ENCODE peak calls at places on chromosomes 13 and 19, in eight cellular contexts. G, M, F, V, O, E, D and Z are unnamed samples.

GRCh38 chr19:10852098-10852800 is 4.0 kb downstream of the C19orf38 start:
- DNase-seq in G (no peak), M (no peak), F (no peak), V (no peak), O (peak; percentile 73), E (peak; percentile 49), D (no peak), Z (no peak)

GRCh38 chr13:87172166-87172825 is 498.9 kb upstream of the SLITRK5 start:
- DNase-seq in G (no peak), M (no peak), F (no peak), V (no peak), O (no peak), E (no peak), D (no peak), Z (no peak)

GRCh38 chr13:42041017-42041683 is 7.3 kb upstream of the DGKH start:
- DNase-seq in G (peak; percentile 30), M (no peak), F (no peak), V (no peak), O (peak; percentile 80), E (peak; percentile 45), D (no peak), Z (no peak)

GRCh38 chr13:98856983-98857382 is 104.5 kb upstream of the SLC15A1 start:
- DNase-seq in G (no peak), M (no peak), F (no peak), V (no peak), O (no peak), E (no peak), D (no peak), Z (no peak)

GRCh38 chr13:76976488-76976887 is 15.4 kb upstream of the CLN5 start:
- DNase-seq in G (no peak), M (no peak), F (no peak), V (peak; percentile 3), O (peak; percentile 89), E (peak; percentile 32), D (no peak), Z (no peak)

GRCh38 chr19:11242864-11243797 is 3.7 kb downstream of the ANGPTL8 start:
- DNase-seq in G (peak; percentile 78), M (peak; percentile 93), F (peak; percentile 75), V (peak; percentile 68), O (peak; percentile 80), E (peak; percentile 72), D (peak; percentile 79), Z (peak; percentile 89)

GRCh38 chr19:43439183-43440063 is 24.7 kb downstream of the TEX101 start:
- DNase-seq in G (no peak), M (no peak), F (no peak), V (no peak), O (peak; percentile 91), E (peak; percentile 83), D (no peak), Z (no peak)

GRCh38 chr13:24777171-24777570 is 13.2 kb downstream of the RNF17 start:
- DNase-seq in G (no peak), M (no peak), F (no peak), V (no peak), O (peak; percentile 74), E (no peak), D (no peak), Z (no peak)

GRCh38 chr19:14505488-14506239 is 9.7 kb upstream of the GIPC1 start:
- DNase-seq in G (peak; percentile 56), M (no peak), F (peak; percentile 54), V (no peak), O (peak; percentile 97), E (peak; percentile 72), D (no peak), Z (peak; percentile 75)

GRCh38 chr13:61728468-61728867 is 312.8 kb upstream of the PCDH20 start:
- DNase-seq in G (no peak), M (no peak), F (no peak), V (no peak), O (peak; percentile 32), E (peak; percentile 33), D (no peak), Z (no peak)

GRCh38 chr19:42178791-42179500 is 38.5 kb downstream of the DEDD2 start:
- DNase-seq in G (no peak), M (no peak), F (no peak), V (no peak), O (no peak), E (no peak), D (no peak), Z (no peak)

GRCh38 chr19:29320611-29321010 is 107.7 kb upstream of the UQCRFS1 start:
- DNase-seq in G (no peak), M (no peak), F (no peak), V (no peak), O (no peak), E (no peak), D (no peak), Z (peak; percentile 39)

GRCh38 chr13:41648314-41648935 is 191.1 kb downstream of the RGCC start:
- DNase-seq in G (no peak), M (no peak), F (no peak), V (no peak), O (peak; percentile 57), E (no peak), D (no peak), Z (no peak)

GRCh38 chr19:18984251-18984650 is 43.2 kb upstream of the HOMER3 start:
- DNase-seq in G (no peak), M (no peak), F (no peak), V (no peak), O (no peak), E (no peak), D (no peak), Z (no peak)

GRCh38 chr13:44040070-44040753 is 160.5 kb downstream of the LACC1 start:
- DNase-seq in G (no peak), M (no peak), F (no peak), V (no peak), O (peak; percentile 32), E (peak; percentile 65), D (no peak), Z (no peak)

GRCh38 chr13:106372199-106373160 is 163.0 kb downstream of the EFNB2 start:
- DNase-seq in G (no peak), M (no peak), F (no peak), V (no peak), O (peak; percentile 51), E (peak; percentile 58), D (no peak), Z (no peak)

GRCh38 chr13:25137624-25137892 is 34.5 kb downstream of the AMER2 start:
- DNase-seq in G (no peak), M (no peak), F (no peak), V (no peak), O (no peak), E (no peak), D (no peak), Z (no peak)

GRCh38 chr19:13615890-13616289 is 109.6 kb upstream of the CACNA1A start:
- DNase-seq in G (no peak), M (no peak), F (no peak), V (no peak), O (no peak), E (no peak), D (no peak), Z (no peak)

GRCh38 chr13:112699318-112699918 is 9.6 kb downstream of the ATP11A start:
- DNase-seq in G (no peak), M (no peak), F (no peak), V (no peak), O (no peak), E (no peak), D (no peak), Z (peak; percentile 22)

GRCh38 chr19:49188626-49189200 is 31.1 kb downstream of the TRPM4 start:
- DNase-seq in G (no peak), M (no peak), F (no peak), V (no peak), O (no peak), E (no peak), D (no peak), Z (no peak)

GRCh38 chr13:36509369-36509768 is 77.1 kb downstream of the CCNA1 start:
- DNase-seq in G (no peak), M (no peak), F (no peak), V (no peak), O (no peak), E (no peak), D (no peak), Z (no peak)

GRCh38 chr19:18443406-18443805 is 5.5 kb upstream of the ISYNA1 start:
- DNase-seq in G (no peak), M (no peak), F (no peak), V (no peak), O (no peak), E (no peak), D (no peak), Z (no peak)

GRCh38 chr19:56294557-56294956 is 20.1 kb downstream of the ZSCAN5A start:
- DNase-seq in G (no peak), M (no peak), F (no peak), V (no peak), O (peak; percentile 98), E (peak; percentile 33), D (peak; percentile 46), Z (no peak)

GRCh38 chr19:33340991-33341390 is 32.5 kb upstream of the CEBPG start:
- DNase-seq in G (no peak), M (no peak), F (no peak), V (no peak), O (no peak), E (no peak), D (no peak), Z (no peak)

GRCh38 chr19:28482221-28482620 is 730.7 kb downstream of the UQCRFS1 start:
- DNase-seq in G (no peak), M (no peak), F (no peak), V (no peak), O (peak; percentile 56), E (no peak), D (no peak), Z (no peak)

GRCh38 chr13:114100446-114101320 is 31.7 kb downstream of the RASA3 start:
- DNase-seq in G (no peak), M (peak; percentile 61), F (peak; percentile 8), V (no peak), O (peak; percentile 30), E (no peak), D (no peak), Z (peak; percentile 51)

GRCh38 chr13:113493315-113493951 is 2.9 kb upstream of the DCUN1D2 start:
- DNase-seq in G (no peak), M (no peak), F (no peak), V (no peak), O (peak; percentile 96), E (peak; percentile 99), D (no peak), Z (no peak)

GRCh38 chr13:106649495-106649894 is 81.6 kb upstream of the ARGLU1 start:
- DNase-seq in G (no peak), M (no peak), F (no peak), V (no peak), O (peak; percentile 84), E (no peak), D (no peak), Z (no peak)

GRCh38 chr13:41587490-41587889 is 130.1 kb downstream of the RGCC start:
- DNase-seq in G (no peak), M (no peak), F (no peak), V (no peak), O (no peak), E (no peak), D (no peak), Z (no peak)

GRCh38 chr19:12896460-12896859 is 5.5 kb downstream of the GCDH start:
- DNase-seq in G (no peak), M (no peak), F (no peak), V (no peak), O (no peak), E (no peak), D (no peak), Z (no peak)

GRCh38 chr19:28847468-28847867 is 365.5 kb downstream of the UQCRFS1 start:
- DNase-seq in G (no peak), M (no peak), F (no peak), V (no peak), O (no peak), E (peak; percentile 11), D (no peak), Z (no peak)

GRCh38 chr13:45082964-45083363 is 37.3 kb upstream of the GTF2F2 start:
- DNase-seq in G (no peak), M (no peak), F (no peak), V (no peak), O (no peak), E (peak; percentile 76), D (no peak), Z (no peak)

GRCh38 chr13:106525865-106526264 is 9.6 kb downstream of the EFNB2 start:
- DNase-seq in G (no peak), M (no peak), F (no peak), V (no peak), O (peak; percentile 44), E (no peak), D (no peak), Z (no peak)

GRCh38 chr19:58279042-58279924 is 528 bp downstream of the ZNF8 start:
- DNase-seq in G (peak; percentile 58), M (peak; percentile 81), F (peak; percentile 16), V (peak; percentile 54), O (peak; percentile 62), E (peak; percentile 57), D (peak; percentile 9), Z (peak; percentile 74)